ENCODE peak calls at places on chromosomes 3 and 15, in nine cellular contexts. I, Y, H, O, P, D, U, R and E are unnamed samples.

GRCh38 chr3:104198136-104198535 is 1168.6 kb upstream of the ALCAM start:
- DNase-seq in I (no peak), P (no peak), Y (no peak), U (no peak), H (no peak), R (no peak), O (no peak), D (no peak), E (no peak)

GRCh38 chr3:186487819-186488218 is 56.4 kb downstream of the CRYGS start:
- DNase-seq in D (peak; percentile 5), Y (no peak), U (no peak), P (no peak), H (no peak), O (peak; percentile 42), I (no peak), R (no peak), E (no peak)

GRCh38 chr3:157082305-157082981 is 77.5 kb downstream of the CCNL1 start:
- DNase-seq in D (no peak), P (no peak), I (no peak), R (peak; percentile 53), O (peak; percentile 93), H (peak; percentile 45), U (no peak), Y (no peak), E (no peak)

GRCh38 chr3:114846252-114846651 is 300.8 kb downstream of the ZBTB20 start:
- DNase-seq in Y (no peak), H (no peak), R (no peak), I (no peak), D (no peak), P (no peak), U (no peak), O (no peak), E (no peak)

GRCh38 chr15:53808058-53808703 is 48.7 kb upstream of the WDR72 start:
- DNase-seq in I (no peak), O (peak; percentile 7), D (no peak), Y (no peak), R (no peak), H (no peak), U (no peak), P (no peak), E (no peak)

GRCh38 chr3:63228677-63229076 is 49.4 kb upstream of the SYNPR start:
- DNase-seq in I (peak; percentile 2), U (no peak), O (peak; percentile 65), Y (no peak), P (no peak), H (peak; percentile 49), D (peak; percentile 43), R (peak; percentile 65), E (no peak)

GRCh38 chr3:1214928-1215327 is 122.1 kb downstream of the CNTN6 start:
- DNase-seq in I (no peak), P (no peak), D (no peak), H (peak; percentile 4), R (no peak), Y (no peak), U (no peak), O (peak; percentile 74), E (no peak)

GRCh38 chr3:13473020-13473419 is 7.1 kb upstream of the HDAC11 start:
- DNase-seq in D (no peak), I (no peak), P (no peak), H (no peak), R (no peak), U (no peak), Y (no peak), O (no peak), E (no peak)

GRCh38 chr3:166900866-166901577 is 479.1 kb downstream of the ZBBX start:
- DNase-seq in R (no peak), Y (no peak), O (no peak), P (no peak), H (no peak), D (no peak), U (no peak), I (no peak), E (no peak)

GRCh38 chr15:100932676-100933348 is 13.7 kb downstream of the LRRK1 start:
- DNase-seq in P (no peak), U (no peak), R (no peak), H (no peak), D (no peak), I (no peak), O (no peak), Y (no peak), E (no peak)

GRCh38 chr3:58824285-58824684 is 157.7 kb upstream of the FAM3D start:
- DNase-seq in Y (no peak), O (peak; percentile 71), U (no peak), D (peak; percentile 94), H (peak; percentile 81), R (peak; percentile 85), P (peak; percentile 79), I (peak; percentile 32), E (no peak)

GRCh38 chr3:111695584-111696213 is 100.6 kb upstream of the ZBED2 start:
- DNase-seq in U (no peak), R (no peak), I (no peak), H (peak; percentile 84), D (no peak), O (peak; percentile 79), P (no peak), Y (no peak), E (no peak)

GRCh38 chr3:56998081-56998529 is 62.4 kb upstream of the SPATA12 start:
- DNase-seq in I (no peak), Y (no peak), R (no peak), D (no peak), O (no peak), H (no peak), P (no peak), U (no peak), E (no peak)

GRCh38 chr3:120450261-120450913 is 405 bp downstream of the FSTL1 start:
- DNase-seq in D (peak; percentile 36), H (no peak), R (peak; percentile 68), Y (no peak), U (peak; percentile 59), P (peak; percentile 27), I (peak; percentile 21), O (no peak), E (no peak)

GRCh38 chr3:139299261-139300132 is 44.3 kb upstream of the MRPS22 start:
- DNase-seq in U (no peak), R (peak; percentile 91), O (peak; percentile 83), Y (no peak), H (peak; percentile 71), I (no peak), D (no peak), P (no peak), E (no peak)

GRCh38 chr3:126618021-126618420 is 36.9 kb downstream of the TXNRD3 start:
- DNase-seq in D (no peak), U (no peak), Y (no peak), O (peak; percentile 13), P (no peak), I (no peak), H (no peak), R (no peak), E (no peak)

GRCh38 chr3:71887256-71887655 is 102.3 kb upstream of the PROK2 start:
- DNase-seq in U (no peak), I (no peak), O (no peak), H (no peak), D (no peak), P (no peak), Y (no peak), R (no peak), E (no peak)

GRCh38 chr3:63912768-63913588 is 795 bp upstream of the SCAANT1 start:
- DNase-seq in H (peak; percentile 47), O (peak; percentile 65), R (peak; percentile 89), Y (peak; percentile 69), U (peak; percentile 82), D (peak; percentile 70), P (peak; percentile 81), I (no peak), E (peak; percentile 51)

GRCh38 chr3:198079771-198080520 is 119.9 kb downstream of the LMLN start:
- DNase-seq in I (peak; percentile 53), U (no peak), O (peak; percentile 7), H (no peak), D (peak; percentile 3), Y (no peak), R (no peak), P (peak; percentile 9), E (peak; percentile 50)
- TF ChIP-seq CTCF in I (no peak), U (no peak), O (no peak), H (peak; percentile 8), D (no peak), Y (no peak), R (no peak), P (no peak), E (no peak)

DNA sequence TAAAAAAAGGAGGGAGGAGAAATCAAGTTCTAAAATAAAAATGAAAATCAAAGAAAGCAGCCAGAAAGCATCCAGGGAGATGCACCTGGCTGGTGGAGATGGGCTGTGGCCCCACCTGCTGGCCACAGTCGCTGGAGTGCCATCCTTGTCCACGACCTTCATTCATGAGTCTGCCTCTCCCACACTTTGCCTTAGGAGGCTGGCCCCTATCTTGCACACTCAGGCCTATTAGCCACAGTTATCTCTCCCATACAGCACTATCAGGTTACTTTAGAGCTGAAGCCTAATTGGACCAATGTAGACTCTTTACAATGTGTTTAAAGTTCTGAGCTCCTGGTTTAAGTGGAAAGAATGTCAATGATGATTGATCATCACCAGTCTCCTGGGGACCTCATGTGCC is 392.0 kb upstream of the RORA start:
- DNase-seq in R (peak; percentile 55), P (no peak), O (peak; percentile 40), Y (no peak), D (peak; percentile 24), I (no peak), H (no peak), U (no peak), E (no peak)
- TF ChIP-seq CTCF in R (peak; percentile 49), P (peak; percentile 39), O (peak; percentile 54), Y (no peak), D (no peak), I (no peak), H (peak; percentile 60), U (peak; percentile 36), E (no peak)

GRCh38 chr3:148880681-148881080 is 15.6 kb downstream of the CPA3 start:
- DNase-seq in P (no peak), I (peak; percentile 55), D (no peak), R (no peak), H (no peak), U (no peak), O (no peak), Y (no peak), E (no peak)
- TF ChIP-seq CTCF in P (no peak), I (peak; percentile 18), D (no peak), R (no peak), H (peak; percentile 44), U (no peak), O (peak; percentile 15), Y (no peak), E (peak; percentile 10)

GRCh38 chr15:66922608-66923007 is 142.8 kb upstream of the SMAD3 start:
- DNase-seq in U (no peak), H (no peak), R (no peak), P (no peak), Y (no peak), O (no peak), I (no peak), D (no peak), E (peak; percentile 23)

GRCh38 chr15:66925721-66926120 is 139.7 kb upstream of the SMAD3 start:
- DNase-seq in I (no peak), Y (no peak), R (no peak), H (no peak), D (no peak), P (peak; percentile 24), O (no peak), U (no peak), E (no peak)

GRCh38 chr15:66924889-66925288 is 140.5 kb upstream of the SMAD3 start:
- DNase-seq in O (no peak), U (no peak), I (no peak), Y (no peak), P (no peak), H (no peak), D (no peak), R (no peak), E (no peak)

GRCh38 chr15:66921319-66921718 is 144.1 kb upstream of the SMAD3 start:
- DNase-seq in Y (no peak), P (peak; percentile 18), I (peak; percentile 89), D (peak; percentile 28), O (no peak), R (no peak), H (no peak), U (no peak), E (peak; percentile 55)

GRCh38 chr15:66923438-66923881 is 141.9 kb upstream of the SMAD3 start:
- DNase-seq in H (no peak), P (peak; percentile 43), I (peak; percentile 42), D (peak; percentile 62), Y (no peak), R (no peak), U (no peak), O (no peak), E (peak; percentile 44)
- TF ChIP-seq CTCF in H (peak; percentile 78), P (peak; percentile 31), I (no peak), D (peak; percentile 32), Y (no peak), R (peak; percentile 30), U (peak; percentile 35), O (peak; percentile 47), E (peak; percentile 64)